ENCODE peak calls at places on chromosomes 12 and 14, in seven cellular contexts. One of them, this sample, is unnamed.

GRCh38 chr12:572532-572899 is 90.7 kb downstream of the NINJ2 start:
- DNase-seq in cardiac fibroblast: no peak
- DNase-seq in OCI-LY7: no peak
- DNase-seq in testis: no peak
- DNase-seq in K562: no peak
- DNase-seq in epithelial cell of esophagus: peak; percentile 57
- DNase-seq in AG10803: no peak
- DNase-seq in this sample: no peak

GRCh38 chr12:64678835-64679234 is 68.5 kb downstream of the RASSF3 start:
- DNase-seq in OCI-LY7: no peak
- DNase-seq in K562: no peak
- DNase-seq in testis: no peak
- DNase-seq in AG10803: no peak
- DNase-seq in epithelial cell of esophagus: peak; percentile 19
- DNase-seq in cardiac fibroblast: no peak
- DNase-seq in this sample: no peak

GRCh38 chr12:62933220-62933870 is 1.6 kb downstream of the PPM1H start:
- DNase-seq in cardiac fibroblast: no peak
- DNase-seq in epithelial cell of esophagus: no peak
- DNase-seq in K562: peak; percentile 46
- DNase-seq in testis: peak; percentile 54
- DNase-seq in AG10803: no peak
- DNase-seq in OCI-LY7: no peak
- DNase-seq in this sample: no peak

GRCh38 chr14:72774894-72775620 is 118.8 kb downstream of the DPF3 start:
- DNase-seq in OCI-LY7: no peak
- DNase-seq in AG10803: no peak
- DNase-seq in testis: no peak
- DNase-seq in K562: no peak
- DNase-seq in cardiac fibroblast: no peak
- DNase-seq in epithelial cell of esophagus: no peak
- DNase-seq in this sample: no peak

GRCh38 chr12:52168019-52168717 is 23.6 kb downstream of the KRT80 start:
- DNase-seq in epithelial cell of esophagus: peak; percentile 78
- DNase-seq in testis: no peak
- DNase-seq in cardiac fibroblast: peak; percentile 46
- DNase-seq in K562: no peak
- DNase-seq in AG10803: no peak
- DNase-seq in OCI-LY7: no peak
- DNase-seq in this sample: no peak

GRCh38 chr12:103626498-103626897 is 39.4 kb downstream of the STAB2 start:
- DNase-seq in OCI-LY7: no peak
- DNase-seq in cardiac fibroblast: no peak
- DNase-seq in testis: peak; percentile 77
- DNase-seq in AG10803: peak; percentile 50
- DNase-seq in K562: no peak
- DNase-seq in epithelial cell of esophagus: peak; percentile 19
- DNase-seq in this sample: peak; percentile 21

GRCh38 chr12:109529618-109530300 is 43.5 kb downstream of the MMAB start:
- DNase-seq in epithelial cell of esophagus: no peak
- DNase-seq in K562: no peak
- DNase-seq in OCI-LY7: no peak
- DNase-seq in AG10803: no peak
- DNase-seq in cardiac fibroblast: no peak
- DNase-seq in testis: no peak
- DNase-seq in this sample: no peak

GRCh38 chr12:18696971-18697602 is 40.7 kb downstream of the PLCZ1 start:
- DNase-seq in OCI-LY7: no peak
- DNase-seq in K562: peak; percentile 26
- DNase-seq in cardiac fibroblast: peak; percentile 41
- DNase-seq in epithelial cell of esophagus: peak; percentile 65
- DNase-seq in AG10803: peak; percentile 52
- DNase-seq in testis: no peak
- DNase-seq in this sample: no peak

GRCh38 chr14:46734287-46734686 is 82.7 kb upstream of the RPL10L start:
- DNase-seq in testis: no peak
- DNase-seq in cardiac fibroblast: no peak
- DNase-seq in OCI-LY7: no peak
- DNase-seq in epithelial cell of esophagus: no peak
- DNase-seq in K562: no peak
- DNase-seq in AG10803: no peak
- DNase-seq in this sample: no peak

GRCh38 chr12:9047105-9047504 is 57.8 kb downstream of the KLRG1 start:
- DNase-seq in cardiac fibroblast: no peak
- DNase-seq in testis: no peak
- DNase-seq in OCI-LY7: no peak
- DNase-seq in epithelial cell of esophagus: peak; percentile 33
- DNase-seq in K562: no peak
- DNase-seq in AG10803: no peak
- DNase-seq in this sample: no peak

GRCh38 chr14:24297190-24297964 is 2.2 kb downstream of the DHRS1 start:
- DNase-seq in K562: no peak
- DNase-seq in cardiac fibroblast: peak; percentile 31
- DNase-seq in testis: no peak
- DNase-seq in OCI-LY7: peak; percentile 24
- DNase-seq in epithelial cell of esophagus: peak; percentile 76
- DNase-seq in AG10803: no peak
- DNase-seq in this sample: no peak

GRCh38 chr12:6954754-6955461 is 3.8 kb downstream of the PTPN6 start:
- DNase-seq in cardiac fibroblast: no peak
- DNase-seq in OCI-LY7: no peak
- DNase-seq in K562: no peak
- DNase-seq in epithelial cell of esophagus: no peak
- DNase-seq in testis: peak; percentile 45
- DNase-seq in AG10803: no peak
- DNase-seq in this sample: no peak

GRCh38 chr12:21774358-21775129 is at the start of gene KCNJ8:
- DNase-seq in testis: peak; percentile 35
- DNase-seq in K562: peak; percentile 56
- DNase-seq in OCI-LY7: no peak
- DNase-seq in AG10803: peak; percentile 22
- DNase-seq in cardiac fibroblast: peak; percentile 15
- DNase-seq in epithelial cell of esophagus: no peak
- DNase-seq in this sample: no peak

GRCh38 chr12:121812320-121812871 is 8.6 kb downstream of the SETD1B start:
- DNase-seq in K562: peak; percentile 93
- DNase-seq in OCI-LY7: peak; percentile 58
- DNase-seq in testis: peak; percentile 82
- DNase-seq in AG10803: peak; percentile 75
- DNase-seq in cardiac fibroblast: peak; percentile 82
- DNase-seq in epithelial cell of esophagus: peak; percentile 81
- DNase-seq in this sample: no peak

GRCh38 chr12:55965240-55965639 is 602 bp downstream of the PMEL start:
- DNase-seq in OCI-LY7: no peak
- DNase-seq in testis: no peak
- DNase-seq in cardiac fibroblast: no peak
- DNase-seq in AG10803: no peak
- DNase-seq in epithelial cell of esophagus: no peak
- DNase-seq in K562: no peak
- DNase-seq in this sample: no peak
- TF ChIP-seq CTCF in OCI-LY7: no peak
- TF ChIP-seq CTCF in testis: no peak
- TF ChIP-seq CTCF in cardiac fibroblast: no peak
- TF ChIP-seq CTCF in AG10803: no peak
- TF ChIP-seq CTCF in epithelial cell of esophagus: no peak
- TF ChIP-seq CTCF in K562: no peak
- TF ChIP-seq CTCF in this sample: no peak

GRCh38 chr12:108511633-108512540 is 3.2 kb upstream of the FICD start:
- DNase-seq in OCI-LY7: peak; percentile 81
- DNase-seq in epithelial cell of esophagus: peak; percentile 74
- DNase-seq in cardiac fibroblast: peak; percentile 78
- DNase-seq in AG10803: peak; percentile 61
- DNase-seq in K562: peak; percentile 52
- DNase-seq in testis: peak; percentile 86
- DNase-seq in this sample: peak; percentile 32
- H3K4me3 ChIP-seq in OCI-LY7: peak overlapping the region; percentile 44
- H3K4me3 ChIP-seq in epithelial cell of esophagus: no peak overlapping the region
- H3K4me3 ChIP-seq in cardiac fibroblast: no peak overlapping the region
- H3K4me3 ChIP-seq in AG10803: no peak overlapping the region
- H3K4me3 ChIP-seq in K562: no peak overlapping the region
- H3K4me3 ChIP-seq in testis: no peak overlapping the region
- H3K4me3 ChIP-seq in this sample: no peak overlapping the region

GRCh38 chr12:33605776-33606175 is 166.2 kb upstream of the SYT10 start:
- DNase-seq in epithelial cell of esophagus: peak; percentile 61
- DNase-seq in K562: peak; percentile 24
- DNase-seq in cardiac fibroblast: no peak
- DNase-seq in AG10803: no peak
- DNase-seq in OCI-LY7: peak; percentile 4
- DNase-seq in testis: no peak
- DNase-seq in this sample: no peak
- TF ChIP-seq CTCF in epithelial cell of esophagus: peak; percentile 66
- TF ChIP-seq CTCF in K562: peak; percentile 29
- TF ChIP-seq CTCF in cardiac fibroblast: peak; percentile 49
- TF ChIP-seq CTCF in AG10803: no peak
- TF ChIP-seq CTCF in OCI-LY7: peak; percentile 41
- TF ChIP-seq CTCF in testis: no peak
- TF ChIP-seq CTCF in this sample: no peak

DNA sequence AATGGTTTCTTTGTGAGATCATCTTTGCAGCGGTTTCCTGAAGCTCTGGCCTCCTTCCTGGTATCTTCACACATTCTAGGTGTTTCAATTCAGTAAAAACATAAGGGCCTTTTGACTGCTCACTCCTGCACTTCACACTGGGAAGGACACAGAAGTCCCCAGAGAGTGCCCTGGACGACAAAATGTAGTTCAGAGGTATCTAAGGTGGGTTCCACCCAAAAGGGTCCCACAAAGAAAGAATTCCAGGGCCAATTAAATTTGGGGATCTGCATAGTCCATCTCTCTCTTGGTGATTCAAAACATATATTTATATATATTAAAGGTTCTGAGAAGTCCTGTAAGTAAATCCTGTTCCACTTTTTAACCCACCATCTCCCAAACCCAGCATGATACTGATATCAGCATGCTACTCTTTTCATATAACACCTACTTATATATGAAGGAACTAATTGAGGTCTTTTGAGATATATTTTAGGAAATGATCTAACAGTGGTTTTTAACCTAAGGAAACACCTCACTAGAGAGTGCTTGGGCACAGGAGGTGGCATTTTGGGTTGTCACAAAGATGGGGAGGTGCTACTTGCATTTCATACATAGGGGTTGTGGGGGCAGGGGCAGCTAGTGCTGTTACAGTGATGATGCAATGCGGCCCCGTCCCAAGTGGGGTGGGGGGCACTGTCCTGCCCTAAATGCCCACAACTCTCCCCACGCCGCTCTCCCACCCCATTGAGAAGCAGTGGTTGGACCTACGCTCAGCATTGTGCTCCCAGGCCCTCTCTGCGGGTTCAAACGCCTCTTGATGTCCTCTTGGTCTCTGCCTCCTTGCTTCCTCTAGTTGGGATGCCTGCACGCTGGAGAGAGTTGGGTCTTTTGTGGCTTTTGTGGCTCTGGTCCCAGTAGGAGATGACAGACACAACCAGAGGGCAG is 109.4 kb downstream of the ARF6 start:
- DNase-seq in AG10803: no peak
- DNase-seq in OCI-LY7: peak; percentile 57
- DNase-seq in cardiac fibroblast: no peak
- DNase-seq in epithelial cell of esophagus: no peak
- DNase-seq in testis: no peak
- DNase-seq in K562: no peak
- DNase-seq in this sample: no peak
- H3K4me3 ChIP-seq in AG10803: no peak overlapping the region
- H3K4me3 ChIP-seq in OCI-LY7: peak overlapping the region; percentile 67
- H3K4me3 ChIP-seq in cardiac fibroblast: peak overlapping the region; percentile 43
- H3K4me3 ChIP-seq in epithelial cell of esophagus: peak overlapping the region; percentile 4
- H3K4me3 ChIP-seq in testis: no peak overlapping the region
- H3K4me3 ChIP-seq in K562: peak overlapping the region; percentile 46
- H3K4me3 ChIP-seq in this sample: no peak overlapping the region

GRCh38 chr14:29710015-29710414 is 217.6 kb downstream of the PRKD1 start:
- DNase-seq in cardiac fibroblast: peak; percentile 39
- DNase-seq in K562: no peak
- DNase-seq in epithelial cell of esophagus: no peak
- DNase-seq in OCI-LY7: no peak
- DNase-seq in testis: no peak
- DNase-seq in AG10803: peak; percentile 3
- DNase-seq in this sample: no peak
- TF ChIP-seq CTCF in cardiac fibroblast: peak; percentile 41
- TF ChIP-seq CTCF in K562: no peak
- TF ChIP-seq CTCF in epithelial cell of esophagus: no peak
- TF ChIP-seq CTCF in OCI-LY7: no peak
- TF ChIP-seq CTCF in testis: no peak
- TF ChIP-seq CTCF in AG10803: peak; percentile 36
- TF ChIP-seq CTCF in this sample: peak; percentile 13

DNA sequence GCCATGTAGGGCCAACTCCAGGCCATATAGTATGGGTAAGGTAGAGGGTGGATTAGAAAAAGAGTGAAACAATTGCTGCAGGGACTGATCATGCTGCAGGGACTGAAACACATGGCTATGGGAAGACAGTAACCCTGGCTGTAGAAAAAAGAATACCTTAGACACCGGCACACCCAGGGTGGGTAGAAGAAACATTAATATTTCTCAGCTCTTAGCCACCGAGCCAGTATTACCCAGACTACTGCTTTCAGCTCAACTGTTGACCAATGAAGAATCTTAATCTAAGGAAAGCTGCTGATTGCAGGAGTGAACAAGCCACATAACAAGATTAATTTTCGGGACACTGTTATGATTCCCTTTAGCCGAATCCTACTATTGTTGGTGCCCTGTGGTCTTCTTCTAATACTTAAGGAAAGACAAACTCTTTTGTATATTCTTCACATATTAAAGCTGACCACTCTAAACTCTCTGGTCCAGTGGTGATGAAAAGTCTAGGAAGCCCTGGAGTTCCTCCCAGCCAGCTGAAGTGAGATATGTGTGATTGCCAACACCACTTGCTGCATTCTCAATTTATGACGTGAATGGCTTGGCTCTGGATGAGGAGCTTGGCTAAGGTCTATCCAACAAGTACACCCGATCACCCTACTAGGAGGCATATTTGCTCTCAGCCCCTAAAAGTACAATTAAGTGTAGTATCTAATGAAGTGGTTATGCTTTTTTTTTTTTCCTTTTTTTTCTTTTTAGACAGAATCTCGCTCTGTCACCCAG is 69.2 kb downstream of the NOVA1 start:
- DNase-seq in OCI-LY7: no peak
- DNase-seq in epithelial cell of esophagus: no peak
- DNase-seq in K562: no peak
- DNase-seq in AG10803: peak; percentile 59
- DNase-seq in testis: no peak
- DNase-seq in cardiac fibroblast: peak; percentile 88
- DNase-seq in this sample: no peak
- H3K4me3 ChIP-seq in OCI-LY7: no peak overlapping the region
- H3K4me3 ChIP-seq in epithelial cell of esophagus: no peak overlapping the region
- H3K4me3 ChIP-seq in K562: no peak overlapping the region
- H3K4me3 ChIP-seq in AG10803: no peak overlapping the region
- H3K4me3 ChIP-seq in testis: no peak overlapping the region
- H3K4me3 ChIP-seq in cardiac fibroblast: no peak overlapping the region
- H3K4me3 ChIP-seq in this sample: no peak overlapping the region

GRCh38 chr14:64061115-64061514 is 208.3 kb downstream of the SYNE2 start:
- DNase-seq in OCI-LY7: no peak
- DNase-seq in testis: no peak
- DNase-seq in AG10803: no peak
- DNase-seq in cardiac fibroblast: no peak
- DNase-seq in epithelial cell of esophagus: no peak
- DNase-seq in K562: no peak
- DNase-seq in this sample: no peak
- TF ChIP-seq CTCF in OCI-LY7: no peak
- TF ChIP-seq CTCF in testis: no peak
- TF ChIP-seq CTCF in AG10803: no peak
- TF ChIP-seq CTCF in cardiac fibroblast: no peak
- TF ChIP-seq CTCF in epithelial cell of esophagus: no peak
- TF ChIP-seq CTCF in K562: no peak
- TF ChIP-seq CTCF in this sample: no peak